ENCODE peak calls at places on chromosomes 16 and 17, in eight cellular contexts. X is heart left ventricle; S is heart right ventricle; C is Calu3; G is nucleus accumbens; O is GOT3; D is CD4-positive, alpha-beta T cell; P is dorsolateral prefrontal cortex. K is an unnamed sample.

GRCh38 chr16:70778901-70779309 is 22.1 kb downstream of the VAC14 start:
- DNase-seq in X (no peak), O (peak; percentile 34), P (no peak), S (peak; percentile 63), G (no peak), C (no peak), D (no peak), K (peak; percentile 61)

GRCh38 chr17:51372345-51373004 is 112.1 kb downstream of the UTP18 start:
- DNase-seq in O (no peak), G (peak; percentile 75), P (no peak), X (no peak), D (no peak), S (peak; percentile 21), C (peak; percentile 69), K (no peak)

GRCh38 chr17:10118788-10119130 is 79.6 kb downstream of the GAS7 start:
- DNase-seq in X (no peak), C (no peak), D (no peak), O (no peak), P (no peak), G (no peak), S (no peak), K (no peak)

GRCh38 chr17:48026503-48027321 is 10.9 kb downstream of the COPZ2 start:
- DNase-seq in S (peak; percentile 88), X (peak; percentile 89), O (peak; percentile 70), P (peak; percentile 74), C (peak; percentile 93), D (peak; percentile 57), G (peak; percentile 72), K (no peak)

GRCh38 chr16:10988879-10989278 is 44.5 kb downstream of the CLEC16A start:
- DNase-seq in C (no peak), P (no peak), X (no peak), S (no peak), O (no peak), D (no peak), G (no peak), K (no peak)

GRCh38 chr16:74903095-74903494 is 81.8 kb downstream of the WDR59 start:
- DNase-seq in S (peak; percentile 11), C (no peak), P (no peak), O (no peak), X (no peak), G (no peak), D (no peak), K (no peak)

GRCh38 chr17:28949185-28950016 is 1.9 kb downstream of the PHF12 start:
- DNase-seq in X (peak; percentile 84), C (peak; percentile 61), D (peak; percentile 38), P (peak; percentile 63), S (peak; percentile 65), O (no peak), G (peak; percentile 48), K (peak; percentile 66)

GRCh38 chr16:7025616-7026190 is 306.9 kb upstream of the RBFOX1 start:
- DNase-seq in D (no peak), C (peak; percentile 41), P (peak; percentile 88), X (peak; percentile 74), S (peak; percentile 60), G (peak; percentile 53), O (no peak), K (no peak)

GRCh38 chr16:64121473-64121872 is 1000.4 kb downstream of the CDH11 start:
- DNase-seq in D (no peak), G (no peak), C (no peak), P (no peak), X (no peak), O (no peak), S (no peak), K (no peak)

GRCh38 chr16:78290498-78291271 is 191.2 kb downstream of the WWOX start:
- DNase-seq in C (no peak), G (no peak), X (no peak), O (no peak), D (no peak), S (no peak), P (no peak), K (no peak)

GRCh38 chr17:2830678-2831077 is 34.4 kb downstream of the RAP1GAP2 start:
- DNase-seq in P (no peak), O (no peak), G (no peak), X (no peak), C (no peak), S (no peak), D (no peak), K (no peak)

GRCh38 chr16:47043970-47044684 is 70.7 kb upstream of the DNAJA2 start:
- DNase-seq in G (no peak), C (no peak), S (peak; percentile 27), D (no peak), X (no peak), P (no peak), O (no peak), K (no peak)

GRCh38 chr17:80345321-80345720 is 69.6 kb upstream of the ENDOV start:
- DNase-seq in C (no peak), S (no peak), G (no peak), X (no peak), O (no peak), P (no peak), D (no peak), K (no peak)

GRCh38 chr17:66636111-66636510 is 198.8 kb upstream of the CACNG5 start:
- DNase-seq in X (no peak), C (no peak), S (no peak), P (no peak), O (no peak), G (no peak), D (no peak), K (no peak)

GRCh38 chr17:14427914-14428639 is 127.2 kb downstream of the HS3ST3B1 start:
- DNase-seq in G (no peak), O (no peak), X (no peak), S (no peak), D (peak; percentile 47), P (no peak), C (no peak), K (no peak)

GRCh38 chr16:81251871-81252270 is 13.4 kb downstream of the BCO1 start:
- DNase-seq in G (no peak), P (no peak), D (no peak), C (no peak), X (no peak), O (no peak), S (no peak), K (no peak)

GRCh38 chr16:88128556-88128955 is 177.3 kb downstream of the BANP start:
- DNase-seq in G (no peak), C (no peak), S (no peak), X (peak; percentile 39), P (no peak), O (no peak), D (no peak), K (no peak)

K was measured in SW 1271.